ENCODE peak calls at places on chromosomes 7 and 10, in five cellular contexts. W is psoas muscle; F is lower lobe of right lung; K is CD4-positive, CD25-positive, alpha-beta regulatory T cell; O is SJSA1. Z is an unnamed sample.

GRCh38 chr7:97595439-97595838 is 136.4 kb upstream of the TAC1 start:
- DNase-seq in W (no peak), F (no peak), K (no peak), O (no peak), Z (no peak)

GRCh38 chr10:30353851-30354250 is 4.8 kb upstream of the MTPAP start:
- DNase-seq in K (no peak), O (no peak), F (no peak), W (no peak), Z (no peak)

GRCh38 chr10:58282615-58283014 is 13.7 kb downstream of the CISD1 start:
- DNase-seq in F (no peak), W (no peak), O (peak; percentile 57), K (peak; percentile 82), Z (no peak)

GRCh38 chr7:101237206-101238067 is at the start of gene CLDN15:
- DNase-seq in O (no peak), W (peak; percentile 89), F (no peak), K (no peak), Z (peak; percentile 72)

GRCh38 chr10:5817322-5818047 is 4.3 kb upstream of the GDI2 start:
- DNase-seq in K (no peak), O (no peak), W (no peak), F (no peak), Z (no peak)

GRCh38 chr7:119482209-119482608 is 790.8 kb upstream of the KCND2 start:
- DNase-seq in O (no peak), F (no peak), K (no peak), W (no peak), Z (no peak)

GRCh38 chr10:29304259-29305030 is 15.6 kb downstream of the LYZL1 start:
- DNase-seq in F (no peak), O (peak; percentile 91), W (peak; percentile 30), K (peak; percentile 40), Z (no peak)

GRCh38 chr10:48623607-48624132 is 18.8 kb upstream of the ARHGAP22 start:
- DNase-seq in K (no peak), F (no peak), W (no peak), O (no peak), Z (no peak)

GRCh38 chr7:47951374-47951773 is 3.1 kb upstream of the PKD1L1 start:
- DNase-seq in O (no peak), W (no peak), F (no peak), K (no peak), Z (no peak)

DNA sequence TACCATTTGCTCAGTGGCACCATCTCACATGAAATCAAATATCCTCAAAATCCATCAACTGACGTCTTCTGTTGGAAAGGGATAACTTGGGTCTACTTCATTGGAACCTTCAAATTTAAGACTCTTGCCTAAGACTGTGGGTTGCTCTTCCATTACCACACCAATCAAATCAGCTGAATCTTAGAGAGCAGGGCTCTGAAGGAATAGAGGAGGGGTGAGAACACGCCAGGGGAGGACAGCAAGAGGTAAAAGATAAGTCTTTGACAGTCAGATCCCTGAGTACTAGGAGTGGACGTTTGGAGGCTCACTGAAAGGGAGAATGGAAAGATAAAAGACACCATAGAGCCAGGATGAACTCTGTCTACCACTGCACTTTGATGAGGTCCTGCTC is 107.5 kb downstream of the CCDC71L start:
- DNase-seq in O (no peak), W (no peak), K (no peak), F (no peak), Z (no peak)
- H3K27ac ChIP-seq in O (peak overlapping the region; percentile 40), W (no peak overlapping the region), K (no peak overlapping the region), F (no peak overlapping the region), Z (no peak overlapping the region)

GRCh38 chr10:99984201-99984600 is 25.5 kb downstream of the DNMBP start:
- DNase-seq in K (peak; percentile 71), O (no peak), W (no peak), F (no peak), Z (no peak)

GRCh38 chr10:99984635-99985034 is 25.1 kb downstream of the DNMBP start:
- DNase-seq in W (no peak), F (no peak), K (no peak), O (no peak), Z (no peak)

GRCh38 chr10:99981581-99982199 is 28.1 kb downstream of the DNMBP start:
- DNase-seq in K (no peak), W (no peak), F (no peak), O (no peak), Z (no peak)

GRCh38 chr10:99983280-99983988 is 26.3 kb downstream of the DNMBP start:
- DNase-seq in K (no peak), F (no peak), O (no peak), W (peak; percentile 52), Z (no peak)

GRCh38 chr10:99982728-99983127 is 27.0 kb downstream of the DNMBP start:
- DNase-seq in O (no peak), K (no peak), W (no peak), F (no peak), Z (no peak)
- H3K4me1 ChIP-seq in O (peaks cover 44% of the 10 kb centered on the region), K (no peaks in the 10 kb centered on the region), W (peaks cover 51% of the 10 kb centered on the region), F (peaks cover 28% of the 10 kb centered on the region), Z (peaks cover 3% of the 10 kb centered on the region)

GRCh38 chr10:43111101-43111500 is 27.1 kb upstream of the CSGALNACT2 start:
- DNase-seq in K (no peak), O (no peak), F (peak; percentile 44), W (no peak), Z (peak; percentile 72)
- H3K9me3 ChIP-seq in K (no peaks in the 10 kb centered on the region), O (no peaks in the 10 kb centered on the region), F (no peaks in the 10 kb centered on the region), W (no peaks in the 10 kb centered on the region), Z (no peaks in the 10 kb centered on the region)

DNA sequence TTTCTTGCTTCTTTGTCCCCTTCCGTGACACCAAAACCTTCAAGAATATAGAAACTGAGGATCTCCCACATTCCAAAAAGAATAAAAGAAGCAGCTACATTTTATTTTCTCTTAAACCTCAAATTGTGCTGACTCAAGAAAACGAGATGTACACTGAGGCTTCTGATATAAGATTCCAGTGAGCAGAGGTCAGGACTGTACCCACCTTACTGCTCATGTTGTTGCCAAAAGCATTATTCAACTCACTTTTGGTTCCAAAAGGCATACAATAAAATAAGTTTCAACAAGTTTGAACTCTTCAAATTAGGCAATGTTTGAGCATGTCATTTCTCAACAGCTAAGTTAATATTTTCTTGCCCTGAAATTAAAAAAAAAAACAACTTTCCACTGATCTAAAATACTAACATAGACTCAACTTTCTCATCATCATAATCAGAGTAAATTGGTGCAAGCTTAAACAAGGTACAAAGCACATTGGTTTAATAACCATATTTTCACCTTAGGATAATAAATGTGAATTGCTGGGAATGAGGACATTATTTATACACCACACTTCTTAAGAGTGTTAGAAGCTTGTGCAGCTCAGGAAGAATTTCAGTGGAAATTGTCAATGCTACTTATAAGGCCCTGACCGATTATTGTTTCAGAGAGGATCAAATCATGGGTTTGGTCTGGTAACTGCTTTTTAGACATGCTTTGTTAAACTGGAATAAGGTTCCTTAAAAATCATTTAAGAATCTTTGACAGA is 629.0 kb upstream of the IGFBP3 start:
- DNase-seq in O (no peak), F (no peak), W (no peak), K (no peak), Z (no peak)
- H3K27ac ChIP-seq in O (no peak overlapping the region), F (no peak overlapping the region), W (no peak overlapping the region), K (no peak overlapping the region), Z (no peak overlapping the region)

GRCh38 chr7:129835436-129836020 is 117.2 kb downstream of the UBE2H start:
- DNase-seq in K (no peak), O (peak; percentile 46), W (no peak), F (no peak), Z (no peak)

GRCh38 chr7:129840757-129841156 is 112.0 kb downstream of the UBE2H start:
- DNase-seq in W (no peak), F (no peak), K (peak; percentile 12), O (peak; percentile 53), Z (no peak)

GRCh38 chr7:129841465-129841864 is 111.3 kb downstream of the UBE2H start:
- DNase-seq in K (peak; percentile 45), W (no peak), F (no peak), O (no peak), Z (no peak)

GRCh38 chr7:129832701-129833227 is 120.0 kb downstream of the UBE2H start:
- DNase-seq in K (no peak), F (no peak), W (no peak), O (no peak), Z (no peak)

GRCh38 chr7:129836983-129837382 is 115.8 kb downstream of the UBE2H start:
- DNase-seq in K (no peak), O (no peak), F (no peak), W (no peak), Z (no peak)
- H3K4me1 ChIP-seq in K (peaks cover 8% of the 10 kb centered on the region), O (peaks cover 34% of the 10 kb centered on the region), F (peaks cover 15% of the 10 kb centered on the region), W (peaks cover 23% of the 10 kb centered on the region), Z (peaks cover 5% of the 10 kb centered on the region)

DNA sequence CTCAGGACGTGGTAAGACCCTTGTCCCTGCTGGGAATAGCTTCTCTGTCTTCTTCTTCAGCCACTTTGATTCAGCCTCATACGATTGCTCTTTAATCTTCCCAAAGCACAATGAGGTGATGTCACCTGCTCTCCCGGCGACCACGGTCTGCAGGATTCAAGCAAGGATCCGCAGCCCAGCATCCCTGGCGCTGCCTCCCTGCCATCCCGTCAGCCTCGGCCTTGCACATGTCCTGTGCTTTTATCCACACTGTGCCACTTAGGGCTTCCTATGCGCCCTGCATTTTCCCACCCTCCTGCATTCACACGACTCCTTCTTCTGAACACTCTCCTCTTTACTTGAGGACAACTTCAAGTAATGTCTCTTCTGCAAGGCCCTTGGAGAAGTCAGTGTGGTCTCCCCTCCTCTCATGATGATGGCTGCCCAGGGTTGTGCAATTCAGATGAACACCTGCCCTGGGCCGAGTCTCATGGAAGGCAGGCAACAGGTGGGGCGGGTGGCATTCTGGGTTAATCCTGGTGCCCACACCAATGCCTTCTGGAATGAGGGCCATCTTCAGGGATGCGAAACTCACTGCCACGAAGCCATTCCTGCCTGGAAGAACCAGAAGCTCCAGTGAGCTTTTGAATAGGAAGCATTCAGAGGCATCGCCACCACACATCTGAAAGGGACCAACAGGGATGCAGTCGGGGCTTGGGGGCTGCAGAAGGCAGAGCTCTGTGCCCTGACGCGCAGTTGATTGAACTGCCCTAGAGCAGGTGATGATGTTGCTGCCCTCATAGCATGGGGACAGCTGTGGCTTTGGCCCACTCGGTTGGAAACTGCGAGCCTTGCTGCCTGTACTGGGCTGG is 287.5 kb downstream of the GLRX3 start:
- DNase-seq in F (no peak), O (no peak), W (no peak), K (no peak), Z (no peak)
- H3K9me3 ChIP-seq in F (no peaks in the 10 kb centered on the region), O (peaks cover 11% of the 10 kb centered on the region), W (no peaks in the 10 kb centered on the region), K (no peaks in the 10 kb centered on the region), Z (peaks cover 6% of the 10 kb centered on the region)

Z was measured in aorta.